ENCODE peak calls at places on chromosomes 12 and 14, in six cellular contexts. B is body of pancreas, L is spleen, Z is ovary, U is left ventricle myocardium inferior, Y is neural progenitor cell. N is an unnamed sample.

GRCh38 chr12:6936642-6937480 is 6.8 kb upstream of the RNU7-1 start:
- DNase-seq in B (no peak), L (peak), Z (peak), U (no peak), Y (no peak), N (no peak)

GRCh38 chr12:23949212-23950010 is at the start of gene SOX5:
- DNase-seq in B (peak), L (no peak), Z (peak), U (peak), Y (peak), N (peak)

GRCh38 chr14:27338012-27338411 is 740.2 kb upstream of the NOVA1 start:
- DNase-seq in B (no peak), L (no peak), Z (no peak), U (no peak), Y (no peak), N (no peak)

GRCh38 chr14:58572092-58572853 is 65.5 kb upstream of the DACT1 start:
- DNase-seq in B (no peak), L (no peak), Z (no peak), U (no peak), Y (peak), N (peak)

GRCh38 chr12:34403706-34404376 is 381.5 kb downstream of the ALG10 start:
- DNase-seq in B (peak), L (peak), Z (peak), U (peak), Y (no peak), N (no peak)

GRCh38 chr12:26058818-26059217 is 66.0 kb downstream of the BHLHE41 start:
- DNase-seq in B (no peak), L (no peak), Z (no peak), U (no peak), Y (no peak), N (no peak)

GRCh38 chr14:54877015-54877702 is 25.5 kb downstream of the GCH1 start:
- DNase-seq in B (no peak), L (no peak), Z (no peak), U (no peak), Y (no peak), N (no peak)

GRCh38 chr12:10268037-10268436 is 39.6 kb upstream of the KLRD1 start:
- DNase-seq in B (no peak), L (no peak), Z (no peak), U (no peak), Y (no peak), N (no peak)

DNA sequence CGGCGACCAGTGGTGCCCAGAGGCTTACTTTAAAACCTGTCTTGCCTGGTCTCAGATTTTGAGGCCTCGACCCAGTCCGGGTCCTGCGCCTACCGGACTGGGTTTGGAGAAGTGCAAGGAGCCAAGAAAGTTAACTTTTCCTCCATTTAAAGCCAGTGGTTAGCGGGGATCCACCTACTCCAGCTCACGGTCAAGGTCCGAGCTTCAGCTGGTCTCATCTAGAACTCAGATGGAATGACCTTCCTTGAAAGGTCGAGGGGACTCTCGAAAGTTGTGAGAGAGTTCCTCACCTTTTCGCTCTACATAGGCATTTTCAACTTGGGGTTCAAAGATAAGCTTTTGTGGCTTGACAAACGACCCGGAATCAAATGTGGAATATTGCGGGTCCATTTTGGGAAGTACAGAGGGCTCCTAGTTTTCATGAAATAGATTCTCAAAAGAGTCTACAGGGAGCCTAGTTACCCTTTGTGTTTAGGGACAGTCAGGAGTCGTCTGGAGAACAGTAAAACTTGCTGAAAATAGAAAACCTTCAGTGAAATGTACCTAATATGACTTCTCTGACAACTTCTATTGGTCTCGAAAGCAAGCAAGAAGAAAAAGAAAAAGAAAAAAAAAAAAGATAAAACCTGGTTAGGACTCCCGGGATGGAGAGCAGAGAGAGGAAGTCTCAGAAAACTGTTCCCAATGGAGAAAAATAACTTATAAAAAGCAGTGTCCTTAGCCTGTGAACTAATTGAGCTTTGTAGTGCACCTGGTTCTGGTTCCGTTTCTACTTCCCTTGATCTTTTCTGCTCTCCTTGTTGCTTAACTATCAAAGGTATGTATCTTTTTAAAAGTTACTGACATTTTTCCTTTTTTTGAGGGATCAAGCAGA is 1.4 kb downstream of the KCNMB4 start:
- DNase-seq in B (no peak), L (no peak), Z (no peak), U (no peak), Y (peak), N (peak)
- H3K27ac ChIP-seq in B (no peak), L (no peak), Z (no peak), U (peak), Y (no peak), N (no peak)

DNA sequence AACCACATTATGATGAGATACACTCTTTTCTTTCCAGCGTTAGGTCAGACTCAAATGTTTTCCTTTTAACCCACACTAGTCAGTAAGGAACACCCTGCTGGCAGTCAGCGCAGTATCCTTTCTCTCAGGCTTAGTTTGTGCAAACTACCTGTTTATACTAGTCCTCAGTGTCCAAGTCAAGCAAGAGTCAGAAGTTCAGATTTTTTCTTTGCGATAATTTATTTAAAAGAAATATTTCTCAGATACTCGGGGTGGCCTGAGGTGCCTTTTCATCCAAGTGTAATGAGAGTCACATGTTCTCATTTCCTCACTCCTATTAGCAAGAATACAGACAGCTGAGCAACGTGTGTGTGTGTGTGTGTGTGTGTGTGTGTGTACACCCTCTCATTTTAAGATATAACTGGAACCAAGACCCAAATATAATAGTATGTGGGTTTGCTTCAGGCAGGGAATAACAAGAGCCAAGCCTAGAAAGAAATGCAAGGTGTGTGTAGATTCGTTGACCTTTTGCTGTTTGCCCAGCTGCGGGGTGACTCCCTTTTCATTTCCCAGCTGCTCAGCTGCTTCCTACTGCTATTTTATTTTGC is 182.7 kb downstream of the KICS2 start:
- DNase-seq in B (peak), L (no peak), Z (no peak), U (no peak), Y (peak), N (peak)
- H3K4me3 ChIP-seq in B (no peak), L (no peak), Z (no peak), U (peak), Y (no peak), N (peak)

DNA sequence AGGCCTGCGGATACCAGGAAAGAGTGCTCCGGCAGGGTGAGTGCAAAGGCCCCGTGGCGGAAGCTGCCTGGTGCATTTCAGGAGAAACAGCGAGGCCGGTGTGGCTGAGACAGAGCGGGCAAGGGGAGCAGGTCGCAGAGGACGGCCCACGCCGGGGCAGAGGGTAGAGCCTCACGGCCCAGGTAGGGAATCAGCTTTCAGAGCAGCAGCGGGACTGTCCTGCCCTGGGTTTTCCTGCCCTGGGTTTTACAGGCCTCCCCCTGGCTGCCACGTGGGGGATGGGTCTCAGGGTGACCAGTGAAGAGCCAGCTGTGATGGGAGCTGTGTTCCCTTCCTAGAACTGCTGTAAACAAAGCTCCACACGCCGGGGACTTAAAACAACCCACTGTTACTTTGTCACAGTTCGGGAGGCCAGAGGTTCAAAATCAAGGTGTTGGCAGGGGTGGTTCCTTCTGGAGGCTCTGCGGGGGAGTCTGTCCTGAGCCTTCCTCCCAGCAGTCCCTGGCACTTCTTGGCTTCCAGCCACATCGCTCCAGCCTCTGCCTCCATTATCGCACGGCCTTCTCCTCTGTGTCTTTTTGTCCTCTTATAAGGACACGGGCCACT is 10.4 kb downstream of the NCOR2 start:
- DNase-seq in B (no peak), L (peak), Z (no peak), U (no peak), Y (peak), N (peak)
- H3K27ac ChIP-seq in B (no peak), L (peak), Z (no peak), U (peak), Y (no peak), N (no peak)

GRCh38 chr12:123532021-123532420 is 1.5 kb downstream of the RILPL1 start:
- DNase-seq in B (no peak), L (no peak), Z (no peak), U (no peak), Y (no peak), N (peak)
- H3K4me3 ChIP-seq in B (no peak), L (no peak), Z (no peak), U (peak), Y (peak), N (peak)

GRCh38 chr14:21026988-21027315 is 2.1 kb upstream of the NDRG2 start:
- DNase-seq in B (no peak), L (no peak), Z (peak), U (no peak), Y (no peak), N (peak)

GRCh38 chr14:21023817-21024667 is 819 bp downstream of the NDRG2 start:
- DNase-seq in B (peak), L (no peak), Z (no peak), U (no peak), Y (no peak), N (peak)

GRCh38 chr14:21024668-21025373 is at the start of gene NDRG2:
- DNase-seq in B (peak), L (peak), Z (peak), U (peak), Y (peak), N (peak)

GRCh38 chr14:21026251-21026987 is 1.6 kb upstream of the NDRG2 start:
- DNase-seq in B (no peak), L (no peak), Z (peak), U (no peak), Y (no peak), N (peak)

GRCh38 chr14:21025374-21026151 is 702 bp upstream of the NDRG2 start:
- DNase-seq in B (peak), L (peak), Z (peak), U (peak), Y (peak), N (peak)
- H3K27ac ChIP-seq in B (peak), L (peak), Z (peak), U (peak), Y (no peak), N (no peak)

DNA sequence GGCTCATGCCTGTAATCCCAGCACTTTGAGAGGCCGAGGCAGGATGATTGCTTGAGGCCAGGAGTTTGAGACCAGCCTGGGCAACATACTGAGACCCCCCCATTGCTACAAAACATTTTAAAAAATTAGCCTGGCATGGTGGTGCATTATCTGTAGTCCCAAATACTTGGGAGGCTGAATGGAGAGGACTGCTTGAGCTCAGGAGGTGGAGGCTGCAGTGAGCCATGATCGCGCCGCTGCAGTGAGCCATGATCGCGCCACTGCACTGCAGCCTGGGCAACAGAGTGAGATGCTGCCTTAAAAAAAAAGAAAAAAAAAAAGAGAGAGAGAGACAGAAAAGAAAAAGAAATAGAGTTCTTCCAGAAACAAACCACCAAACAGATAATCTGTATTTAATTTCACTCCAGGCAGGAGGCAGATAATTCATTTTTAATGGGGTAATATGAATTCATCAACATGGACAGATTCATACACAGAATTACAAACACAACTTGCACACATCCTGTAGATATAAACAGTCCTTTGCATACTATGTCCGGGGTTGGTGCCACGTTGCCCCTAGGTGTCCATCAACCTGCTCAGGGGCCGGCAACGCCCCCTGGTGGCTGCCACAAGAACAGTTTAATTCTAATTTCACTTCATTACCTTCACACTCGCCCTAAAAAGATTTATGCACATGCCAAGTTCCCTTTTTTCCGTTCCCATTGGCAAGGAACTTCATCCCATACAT is 15.9 kb downstream of the MANSC1 start:
- DNase-seq in B (peak), L (peak), Z (peak), U (peak), Y (peak), N (peak)
- H3K4me3 ChIP-seq in B (no peak), L (no peak), Z (no peak), U (no peak), Y (no peak), N (no peak)

GRCh38 chr14:75469606-75470237 is 41.9 kb downstream of the JDP2 start:
- DNase-seq in B (peak), L (no peak), Z (no peak), U (no peak), Y (no peak), N (peak)
- H3K27ac ChIP-seq in B (peak), L (peak), Z (no peak), U (no peak), Y (no peak), N (no peak)

DNA sequence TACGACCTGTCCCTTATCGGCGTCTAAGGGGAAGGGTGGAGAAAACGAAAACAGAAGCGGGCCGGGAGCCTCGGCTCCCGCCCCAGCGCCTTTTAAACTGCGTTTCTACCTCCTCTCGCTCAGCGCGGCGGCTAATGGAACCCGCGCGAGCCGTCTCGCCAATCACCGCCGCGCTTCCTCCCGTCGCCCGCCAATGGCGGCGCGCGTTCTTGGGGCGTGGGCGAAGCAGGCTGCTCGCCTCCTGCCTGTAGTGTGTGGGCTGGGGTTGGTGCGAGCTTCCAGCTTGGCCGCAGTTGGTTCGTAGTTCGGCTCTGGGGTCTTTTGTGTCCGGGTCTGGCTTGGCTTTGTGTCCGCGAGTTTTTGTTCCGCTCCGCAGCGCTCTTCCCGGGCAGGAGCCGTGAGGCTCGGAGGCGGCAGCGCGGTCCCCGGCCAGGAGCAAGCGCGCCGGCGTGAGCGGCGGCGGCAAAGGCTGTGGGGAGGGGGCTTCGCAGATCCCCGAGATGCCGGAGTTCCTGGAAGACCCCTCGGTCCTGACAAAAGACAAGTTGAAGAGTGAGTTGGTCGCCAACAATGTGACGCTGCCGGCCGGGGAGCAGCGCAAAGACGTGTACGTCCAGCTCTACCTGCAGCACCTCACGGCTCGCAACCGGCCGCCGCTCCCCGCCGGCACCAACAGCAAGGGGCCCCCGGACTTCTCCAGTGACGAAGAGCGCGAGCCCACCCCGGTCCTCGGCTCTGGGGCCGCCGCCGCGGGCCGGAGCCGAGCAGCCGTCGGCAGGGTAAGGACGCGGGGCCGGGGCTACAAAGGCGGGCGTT is at the start of gene TMPO:
- DNase-seq in B (peak), L (peak), Z (peak), U (peak), Y (peak), N (peak)
- H3K4me3 ChIP-seq in B (peak), L (peak), Z (peak), U (peak), Y (peak), N (peak)

GRCh38 chr12:122078141-122079037 is at the start of gene MLXIP:
- DNase-seq in B (peak), L (peak), Z (peak), U (peak), Y (peak), N (peak)
- H3K27ac ChIP-seq in B (peak), L (peak), Z (peak), U (peak), Y (no peak), N (peak)

DNA sequence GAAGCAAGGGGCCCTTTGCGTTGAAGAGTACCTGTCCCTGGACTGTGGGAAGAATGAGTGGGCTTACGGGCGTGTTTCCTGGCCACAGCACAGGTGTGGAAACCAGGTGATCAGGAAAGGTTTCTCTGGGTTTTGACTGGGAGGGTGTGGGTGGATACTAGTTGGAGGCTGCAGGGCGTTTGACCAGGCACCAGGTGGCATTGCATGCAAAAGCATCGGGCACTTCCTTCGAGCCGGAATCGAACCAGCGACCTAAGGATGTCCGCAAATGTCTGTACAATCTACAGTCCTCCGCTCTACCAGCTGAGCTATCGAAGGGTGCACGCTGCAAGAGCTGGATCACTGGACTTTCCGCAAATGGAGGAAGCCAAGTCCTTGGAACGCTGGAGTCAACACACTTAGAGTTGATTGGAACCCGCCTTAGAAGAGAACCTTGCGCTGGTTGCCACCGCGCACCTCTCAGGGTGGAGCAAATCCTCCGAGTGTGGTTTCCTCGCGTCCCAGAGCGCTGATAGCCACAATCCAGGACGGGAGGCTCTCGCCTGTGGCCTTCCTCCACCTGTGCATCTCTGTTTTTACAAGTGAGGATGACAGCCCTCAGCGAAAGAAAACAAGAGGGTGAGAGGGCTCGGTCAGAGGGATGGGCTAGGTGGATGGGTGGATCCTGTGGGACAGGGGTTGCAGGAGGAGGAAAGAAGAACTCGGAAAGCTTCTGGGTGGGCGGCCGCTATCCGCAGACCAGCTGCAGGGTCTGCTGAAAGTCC is 21.2 kb upstream of the RNASE4 start:
- DNase-seq in B (peak), L (peak), Z (peak), U (no peak), Y (peak), N (peak)
- H3K4me3 ChIP-seq in B (no peak), L (peak), Z (peak), U (peak), Y (peak), N (peak)